ENCODE peak calls at places on chromosomes 7 and 10, in four cellular contexts. I, D, N and G are unnamed samples.

GRCh38 chr10:6008497-6009142 is 31.3 kb upstream of the IL15RA start:
- DNase-seq in I (peak; percentile 32), D (no peak), N (no peak), G (no peak)

GRCh38 chr10:20573924-20574323 is 323.2 kb downstream of the NEBL start:
- DNase-seq in I (no peak), N (no peak), D (no peak), G (no peak)

GRCh38 chr10:101566333-101567164 is 21.5 kb downstream of the POLL start:
- DNase-seq in N (no peak), I (peak; percentile 20), D (no peak), G (peak; percentile 58)

GRCh38 chr10:17599089-17599488 is 18.1 kb downstream of the HACD1 start:
- DNase-seq in N (peak; percentile 64), I (peak; percentile 55), D (no peak), G (no peak)

GRCh38 chr10:60203993-60204618 is 185.6 kb downstream of the ANK3 start:
- DNase-seq in I (peak; percentile 54), D (no peak), N (no peak), G (no peak)

GRCh38 chr10:6070647-6071046 is 8.5 kb upstream of the IL2RA start:
- DNase-seq in D (no peak), N (no peak), I (no peak), G (no peak)

GRCh38 chr7:55021951-55022617 is 3.3 kb downstream of the EGFR start:
- DNase-seq in N (no peak), I (no peak), D (no peak), G (no peak)

GRCh38 chr7:31315758-31316157 is 24.8 kb downstream of the NEUROD6 start:
- DNase-seq in D (no peak), I (no peak), N (no peak), G (no peak)

GRCh38 chr7:149776305-149776704 is 2.9 kb upstream of the ZNF467 start:
- DNase-seq in D (no peak), I (peak; percentile 15), N (no peak), G (no peak)

GRCh38 chr7:77482015-77482414 is 55.1 kb upstream of the PTPN12 start:
- DNase-seq in D (no peak), I (no peak), N (no peak), G (no peak)

GRCh38 chr10:92550924-92551323 is 23.0 kb downstream of the IDE start:
- DNase-seq in D (no peak), I (no peak), N (no peak), G (no peak)

GRCh38 chr10:90885176-90885575 is 13.4 kb downstream of the RPP30 start:
- DNase-seq in I (peak; percentile 85), N (no peak), D (no peak), G (no peak)

GRCh38 chr7:149819141-149819960 is 18.8 kb upstream of the ZNF862 start:
- DNase-seq in I (no peak), N (no peak), D (no peak), G (no peak)

GRCh38 chr10:34816067-34817002 is 1.2 kb upstream of the PARD3 start:
- DNase-seq in D (no peak), I (peak; percentile 30), N (no peak), G (no peak)

GRCh38 chr7:25636871-25637283 is 408.6 kb upstream of the NPVF start:
- DNase-seq in I (no peak), N (peak; percentile 88), D (peak; percentile 30), G (no peak)

GRCh38 chr7:48147078-48147591 is 24.1 kb upstream of the ABCA13 start:
- DNase-seq in N (no peak), D (no peak), I (no peak), G (no peak)

GRCh38 chr10:88989824-88990527 is 622 bp upstream of the FAS start:
- DNase-seq in I (peak; percentile 86), D (no peak), N (no peak), G (peak; percentile 33)

GRCh38 chr7:120857558-120858298 is at the start of gene TSPAN12:
- DNase-seq in I (peak; percentile 54), N (peak; percentile 92), D (peak; percentile 39), G (no peak)

GRCh38 chr7:575425-576366 is 56.0 kb upstream of the PDGFA start:
- DNase-seq in D (no peak), I (no peak), N (no peak), G (no peak)

GRCh38 chr7:4631664-4632171 is 50.4 kb upstream of the FOXK1 start:
- DNase-seq in I (peak; percentile 91), N (no peak), D (peak; percentile 82), G (peak; percentile 79)

GRCh38 chr10:79331709-79332108 is 15.6 kb upstream of the PPIF start:
- DNase-seq in D (no peak), I (peak; percentile 97), N (no peak), G (no peak)

GRCh38 chr7:158310924-158311713 is 276.5 kb downstream of the PTPRN2 start:
- DNase-seq in D (no peak), I (no peak), N (no peak), G (no peak)

GRCh38 chr10:35421553-35422178 is 85.4 kb downstream of the CCNY start:
- DNase-seq in I (peak; percentile 94), N (no peak), D (no peak), G (no peak)

GRCh38 chr7:100654908-100655831 is 1.1 kb downstream of the ACTL6B start:
- DNase-seq in N (no peak), D (no peak), I (no peak), G (no peak)

GRCh38 chr7:53315986-53316385 is 280.6 kb downstream of the POM121L12 start:
- DNase-seq in I (no peak), D (no peak), N (no peak), G (peak; percentile 43)

GRCh38 chr10:113997428-113997827 is 46.2 kb upstream of the ADRB1 start:
- DNase-seq in N (no peak), I (no peak), D (no peak), G (no peak)

GRCh38 chr7:18144171-18144570 is 116.5 kb upstream of the PRPS1L1 start:
- DNase-seq in I (no peak), D (no peak), N (no peak), G (no peak)

GRCh38 chr7:115086146-115086841 is 164.4 kb downstream of the MDFIC start:
- DNase-seq in I (no peak), D (no peak), N (no peak), G (no peak)

GRCh38 chr7:157139142-157140117 is 704 bp downstream of the UBE3C start:
- DNase-seq in N (peak; percentile 87), D (no peak), I (peak; percentile 38), G (peak; percentile 14)

GRCh38 chr7:42174391-42174848 is 62.6 kb downstream of the GLI3 start:
- DNase-seq in I (peak; percentile 23), N (no peak), D (no peak), G (no peak)

GRCh38 chr10:110358869-110359629 is 54.3 kb upstream of the SMNDC1 start:
- DNase-seq in I (no peak), D (no peak), N (no peak), G (no peak)
- TF ChIP-seq CTCF in I (no peak), D (no peak), N (no peak), G (no peak)

GRCh38 chr10:27445070-27445469 is 59.0 kb upstream of the RAB18 start:
- DNase-seq in D (no peak), I (no peak), N (no peak), G (no peak)

GRCh38 chr10:27449571-27449970 is 54.5 kb upstream of the RAB18 start:
- DNase-seq in I (no peak), N (no peak), D (no peak), G (no peak)

GRCh38 chr10:27447540-27447939 is 56.6 kb upstream of the RAB18 start:
- DNase-seq in N (no peak), D (no peak), I (no peak), G (no peak)

GRCh38 chr10:27448926-27449325 is 55.2 kb upstream of the RAB18 start:
- DNase-seq in D (no peak), N (no peak), I (peak; percentile 68), G (no peak)

DNA sequence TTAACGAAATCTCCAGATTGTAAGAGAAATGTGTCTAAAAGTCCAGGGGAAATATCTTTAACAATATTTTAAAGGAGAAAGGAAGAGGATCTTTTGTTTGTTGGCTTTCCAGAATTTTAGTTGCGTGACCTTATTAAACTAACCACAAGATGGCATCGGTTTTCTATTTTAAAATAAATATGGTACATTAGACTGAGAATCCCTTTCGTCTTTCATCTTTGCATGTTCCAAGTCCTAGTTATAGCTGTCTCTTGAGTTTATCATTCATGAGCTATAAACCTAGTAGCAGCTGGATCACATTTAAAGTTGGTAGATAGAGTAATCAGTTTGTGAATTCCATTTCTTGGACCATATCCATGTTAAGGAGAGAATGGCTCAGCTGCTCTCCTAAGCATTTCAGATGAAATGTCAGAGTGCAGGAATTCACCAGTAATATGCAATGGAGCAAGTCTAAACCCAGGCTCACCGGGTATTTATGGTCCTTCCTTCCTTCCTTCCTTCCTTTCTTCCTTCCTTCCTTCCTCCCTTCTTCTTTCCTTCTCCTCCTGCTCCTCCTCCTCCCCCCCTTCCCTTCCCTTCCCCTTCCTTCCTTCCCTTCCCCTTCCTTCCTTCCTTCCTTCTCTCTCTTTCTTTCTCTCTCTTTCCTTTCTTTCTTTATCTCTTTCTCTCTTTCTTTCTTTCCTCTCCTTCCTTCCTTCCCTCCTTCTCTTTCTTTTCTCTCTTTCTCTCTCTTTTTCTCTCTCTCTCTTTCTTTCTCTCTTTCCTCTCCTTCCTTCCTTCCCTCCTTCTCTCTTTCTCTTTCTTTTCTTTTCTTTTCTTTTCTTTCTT is 57.8 kb upstream of the RAB18 start:
- DNase-seq in I (peak; percentile 47), D (no peak), N (no peak), G (no peak)
- TF ChIP-seq CTCF in I (peak; percentile 56), D (peak; percentile 55), N (peak; percentile 59), G (peak; percentile 64)

GRCh38 chr10:63003816-63004453 is 129.2 kb upstream of the NRBF2 start:
- DNase-seq in D (no peak), N (no peak), I (no peak), G (no peak)
- TF ChIP-seq CTCF in D (no peak), N (peak; percentile 39), I (peak; percentile 11), G (peak; percentile 35)

GRCh38 chr10:76274933-76275332 is 843.5 kb downstream of the LRMDA start:
- DNase-seq in D (no peak), I (no peak), N (no peak), G (no peak)
- TF ChIP-seq CTCF in D (no peak), I (no peak), N (no peak), G (no peak)

DNA sequence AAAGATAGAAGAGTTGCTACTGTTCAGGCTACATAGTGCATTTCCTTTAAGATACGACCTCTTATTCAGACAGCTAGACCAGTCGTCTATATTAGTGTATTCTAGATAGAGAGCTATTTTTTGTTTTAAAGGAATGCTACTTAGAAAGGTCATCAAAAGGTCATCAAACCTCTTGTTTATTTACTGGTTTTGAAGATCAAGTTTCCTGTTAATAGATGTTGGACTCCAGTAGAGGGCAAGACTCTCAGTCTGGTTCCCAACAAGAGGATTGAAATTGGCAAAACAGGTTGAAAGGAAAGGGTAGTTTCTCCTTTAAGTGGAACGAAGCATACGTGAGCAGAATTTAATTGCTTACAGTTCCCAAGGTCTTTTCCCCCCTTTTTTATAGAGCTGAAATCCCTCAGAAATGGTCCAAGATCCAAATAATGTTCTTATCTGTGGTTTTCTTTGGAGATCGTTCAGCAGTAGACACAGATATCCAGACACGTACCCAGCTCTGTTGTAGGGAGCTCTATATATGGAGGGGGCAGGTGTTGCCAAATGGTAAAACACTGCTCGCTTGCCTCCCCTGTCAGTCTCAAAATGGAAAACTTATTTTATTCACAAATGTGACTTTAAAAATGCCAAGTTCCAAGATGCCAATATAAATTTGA is 37.2 kb downstream of the BAMBI start:
- DNase-seq in N (no peak), D (no peak), I (no peak), G (no peak)
- TF ChIP-seq CTCF in N (no peak), D (no peak), I (no peak), G (no peak)